ENCODE peak calls at places on chromosomes 2 and 18, in ten cellular contexts. V, W, P, Y, T, C, L, O, K and B are unnamed samples.

GRCh38 chr2:117470311-117471095 is 344.0 kb upstream of the DDX18 start:
- DNase-seq in V (no peak), W (peak), P (no peak), Y (no peak), T (peak), C (no peak), L (peak), O (peak), K (no peak), B (no peak)

GRCh38 chr2:101188683-101189405 is 37.7 kb upstream of the TBC1D8 start:
- DNase-seq in V (peak), W (peak), P (no peak), Y (peak), T (no peak), C (no peak), L (no peak), O (peak), K (no peak), B (no peak)

GRCh38 chr18:13501896-13502295 is 224.5 kb downstream of the FAM210A start:
- DNase-seq in V (no peak), W (no peak), P (no peak), Y (no peak), T (no peak), C (no peak), L (peak), O (no peak), K (peak), B (peak)

GRCh38 chr18:49030692-49031443 is 80.1 kb upstream of the SMAD7 start:
- DNase-seq in V (no peak), W (no peak), P (no peak), Y (peak), T (no peak), C (no peak), L (no peak), O (no peak), K (no peak), B (no peak)

GRCh38 chr2:171279983-171280790 is 119.5 kb upstream of the TLK1 start:
- DNase-seq in V (no peak), W (no peak), P (no peak), Y (no peak), T (no peak), C (no peak), L (no peak), O (no peak), K (no peak), B (no peak)

GRCh38 chr2:10659898-10660568 is 29.7 kb downstream of the NOL10 start:
- DNase-seq in V (peak), W (peak), P (no peak), Y (peak), T (no peak), C (peak), L (no peak), O (peak), K (no peak), B (no peak)

GRCh38 chr2:159201321-159202063 is 85.0 kb downstream of the WDSUB1 start:
- DNase-seq in V (peak), W (no peak), P (no peak), Y (peak), T (peak), C (no peak), L (peak), O (peak), K (no peak), B (peak)

GRCh38 chr2:119402645-119403560 is 28.8 kb upstream of the TMEM37 start:
- DNase-seq in V (no peak), W (no peak), P (no peak), Y (no peak), T (no peak), C (no peak), L (no peak), O (no peak), K (no peak), B (no peak)

GRCh38 chr2:157672129-157672528 is 43.5 kb upstream of the ACVR1C start:
- DNase-seq in V (no peak), W (no peak), P (no peak), Y (no peak), T (no peak), C (peak), L (no peak), O (peak), K (no peak), B (no peak)

GRCh38 chr2:128780434-128781080 is 461.9 kb upstream of the HS6ST1 start:
- DNase-seq in V (no peak), W (no peak), P (no peak), Y (no peak), T (no peak), C (no peak), L (no peak), O (no peak), K (no peak), B (no peak)

GRCh38 chr2:203553784-203554183 is 18.7 kb upstream of the RAPH1 start:
- DNase-seq in V (no peak), W (no peak), P (no peak), Y (no peak), T (no peak), C (no peak), L (no peak), O (no peak), K (no peak), B (no peak)

GRCh38 chr2:100739735-100740432 is 80.1 kb upstream of the NPAS2 start:
- DNase-seq in V (no peak), W (no peak), P (no peak), Y (no peak), T (no peak), C (peak), L (no peak), O (no peak), K (no peak), B (no peak)

GRCh38 chr2:8086796-8087479 is 594.9 kb upstream of the ID2 start:
- DNase-seq in V (peak), W (no peak), P (no peak), Y (peak), T (no peak), C (peak), L (no peak), O (peak), K (no peak), B (no peak)

GRCh38 chr18:45122510-45122909 is 441.8 kb downstream of the SETBP1 start:
- DNase-seq in V (no peak), W (no peak), P (no peak), Y (peak), T (no peak), C (no peak), L (no peak), O (peak), K (no peak), B (no peak)

GRCh38 chr2:236531991-236532390 is 37.6 kb upstream of the ACKR3 start:
- DNase-seq in V (no peak), W (no peak), P (no peak), Y (no peak), T (no peak), C (peak), L (no peak), O (no peak), K (no peak), B (no peak)

GRCh38 chr18:71939483-71939882 is 604.7 kb downstream of the CBLN2 start:
- DNase-seq in V (no peak), W (no peak), P (no peak), Y (no peak), T (no peak), C (no peak), L (no peak), O (no peak), K (no peak), B (no peak)

GRCh38 chr2:61993422-61994024 is 88.0 kb downstream of the COMMD1 start:
- DNase-seq in V (peak), W (no peak), P (no peak), Y (peak), T (peak), C (peak), L (peak), O (peak), K (no peak), B (peak)

GRCh38 chr2:240922982-240923537 is 16.9 kb downstream of the CROCC2 start:
- DNase-seq in V (no peak), W (no peak), P (peak), Y (no peak), T (no peak), C (no peak), L (no peak), O (no peak), K (peak), B (no peak)

GRCh38 chr2:64212801-64213321 is 68.6 kb upstream of the PELI1 start:
- DNase-seq in V (peak), W (no peak), P (no peak), Y (peak), T (peak), C (peak), L (no peak), O (peak), K (no peak), B (peak)

GRCh38 chr2:215758691-215759090 is 254.7 kb downstream of the MREG start:
- DNase-seq in V (peak), W (no peak), P (no peak), Y (no peak), T (no peak), C (no peak), L (no peak), O (peak), K (no peak), B (no peak)

GRCh38 chr2:70671059-70671685 is 96.8 kb downstream of the ADD2 start:
- DNase-seq in V (peak), W (no peak), P (peak), Y (no peak), T (no peak), C (no peak), L (no peak), O (no peak), K (no peak), B (no peak)

GRCh38 chr2:58906151-58906645 is 665.1 kb upstream of the FANCL start:
- DNase-seq in V (no peak), W (no peak), P (no peak), Y (no peak), T (no peak), C (no peak), L (no peak), O (no peak), K (no peak), B (no peak)

GRCh38 chr18:59573962-59574361 is 123.3 kb downstream of the CCBE1 start:
- DNase-seq in V (no peak), W (no peak), P (no peak), Y (no peak), T (no peak), C (no peak), L (no peak), O (no peak), K (no peak), B (no peak)

GRCh38 chr18:77002496-77002895 is 130.1 kb downstream of the MBP start:
- DNase-seq in V (no peak), W (no peak), P (no peak), Y (no peak), T (no peak), C (no peak), L (no peak), O (no peak), K (no peak), B (no peak)

GRCh38 chr2:64018715-64019082 is 529 bp downstream of the VPS54 start:
- DNase-seq in V (peak), W (no peak), P (peak), Y (no peak), T (peak), C (no peak), L (no peak), O (peak), K (peak), B (peak)

GRCh38 chr2:70977605-70978205 is 725 bp upstream of the ANKRD53 start:
- DNase-seq in V (peak), W (no peak), P (peak), Y (peak), T (peak), C (peak), L (no peak), O (peak), K (no peak), B (no peak)

GRCh38 chr2:9473308-9473984 is 905 bp upstream of the IAH1 start:
- DNase-seq in V (no peak), W (no peak), P (no peak), Y (no peak), T (no peak), C (no peak), L (peak), O (no peak), K (no peak), B (no peak)

GRCh38 chr18:42574871-42575270 is 540.6 kb downstream of the RIT2 start:
- DNase-seq in V (no peak), W (no peak), P (no peak), Y (no peak), T (no peak), C (no peak), L (no peak), O (no peak), K (no peak), B (no peak)

GRCh38 chr2:43707255-43707654 is 31.0 kb upstream of the C1GALT1C1L start:
- DNase-seq in V (peak), W (no peak), P (peak), Y (peak), T (no peak), C (no peak), L (no peak), O (peak), K (no peak), B (no peak)

GRCh38 chr2:3505771-3506170 is 13.6 kb downstream of the ADI1 start:
- DNase-seq in V (no peak), W (no peak), P (peak), Y (no peak), T (no peak), C (no peak), L (no peak), O (no peak), K (no peak), B (no peak)

GRCh38 chr18:25278415-25278814 is 73.6 kb downstream of the ZNF521 start:
- DNase-seq in V (peak), W (no peak), P (no peak), Y (peak), T (no peak), C (no peak), L (no peak), O (no peak), K (no peak), B (no peak)

GRCh38 chr2:44744961-44745360 is 196.5 kb upstream of the SIX3 start:
- DNase-seq in V (no peak), W (no peak), P (no peak), Y (no peak), T (no peak), C (no peak), L (no peak), O (no peak), K (no peak), B (no peak)

GRCh38 chr18:63707816-63708215 is 5.1 kb downstream of the SERPINB11 start:
- DNase-seq in V (no peak), W (no peak), P (no peak), Y (no peak), T (no peak), C (no peak), L (no peak), O (no peak), K (no peak), B (no peak)

GRCh38 chr2:136235451-136236418 is 117.8 kb upstream of the CXCR4 start:
- DNase-seq in V (peak), W (no peak), P (no peak), Y (peak), T (no peak), C (peak), L (no peak), O (peak), K (no peak), B (no peak)

GRCh38 chr2:84832772-84833461 is 48.0 kb downstream of the TRABD2A start:
- DNase-seq in V (no peak), W (no peak), P (no peak), Y (no peak), T (no peak), C (no peak), L (peak), O (no peak), K (peak), B (peak)

GRCh38 chr2:98502556-98503335 is 58.1 kb downstream of the INPP4A start:
- DNase-seq in V (peak), W (no peak), P (peak), Y (no peak), T (peak), C (peak), L (no peak), O (peak), K (no peak), B (no peak)

GRCh38 chr2:58762176-58762781 is 521.2 kb upstream of the FANCL start:
- DNase-seq in V (peak), W (peak), P (no peak), Y (peak), T (peak), C (peak), L (peak), O (peak), K (peak), B (no peak)

GRCh38 chr2:85175369-85176299 is 42.4 kb downstream of the TCF7L1 start:
- DNase-seq in V (peak), W (no peak), P (no peak), Y (peak), T (no peak), C (no peak), L (no peak), O (peak), K (no peak), B (no peak)

GRCh38 chr2:10985260-10985659 is 73.5 kb downstream of the KCNF1 start:
- DNase-seq in V (no peak), W (no peak), P (no peak), Y (peak), T (no peak), C (peak), L (no peak), O (no peak), K (no peak), B (no peak)

DNA sequence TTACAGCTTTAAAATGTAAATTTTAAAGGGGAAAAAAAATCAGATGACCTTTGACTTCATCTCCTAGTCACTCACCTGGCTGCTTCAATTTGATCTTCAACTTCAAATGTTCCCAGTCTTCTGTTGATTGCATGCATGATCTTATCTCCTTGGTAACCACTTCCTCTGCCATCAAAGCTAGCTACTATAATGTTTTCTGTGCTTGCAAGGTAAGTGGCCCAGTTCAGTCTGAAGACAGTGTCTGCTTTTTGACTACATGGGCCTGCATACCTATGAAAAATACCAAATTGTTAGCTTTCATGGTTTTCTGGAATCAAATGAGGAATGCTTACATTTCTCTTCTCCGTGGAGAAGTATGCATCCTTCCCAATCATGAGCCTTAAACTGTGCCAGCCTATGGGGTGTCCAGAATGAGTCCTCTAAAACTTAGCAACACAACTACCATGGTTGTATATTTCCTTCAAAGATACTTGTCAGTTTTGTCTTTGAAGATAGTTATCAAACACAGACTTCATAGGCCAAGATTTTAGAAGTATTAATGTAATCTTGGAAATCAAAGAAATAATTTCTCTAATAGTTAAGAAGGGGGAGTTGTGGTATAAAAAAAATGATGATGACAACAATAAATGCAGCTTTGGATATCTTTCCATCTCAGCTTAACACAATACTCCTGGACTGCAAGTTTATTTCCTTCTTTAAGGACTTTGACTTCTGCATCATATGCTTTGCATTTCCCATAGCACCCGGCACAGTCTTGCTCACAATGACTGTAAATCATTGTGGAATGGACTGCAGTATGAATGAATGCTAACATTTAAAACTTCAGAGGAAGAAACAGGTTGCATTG is 62.1 kb downstream of the DPP4 start:
- DNase-seq in V (no peak), W (no peak), P (no peak), Y (no peak), T (no peak), C (no peak), L (no peak), O (no peak), K (no peak), B (no peak)
- TF ChIP-seq CTCF in V (no peak), W (no peak), P (no peak), Y (no peak), T (no peak), C (no peak), L (no peak), O (no peak), K (no peak), B (no peak)

GRCh38 chr2:182240862-182241371 is 185.9 kb downstream of the PDE1A start:
- DNase-seq in V (peak), W (peak), P (no peak), Y (peak), T (peak), C (peak), L (peak), O (peak), K (no peak), B (peak)
- TF ChIP-seq CTCF in V (peak), W (no peak), P (no peak), Y (peak), T (peak), C (peak), L (peak), O (peak), K (no peak), B (peak)

DNA sequence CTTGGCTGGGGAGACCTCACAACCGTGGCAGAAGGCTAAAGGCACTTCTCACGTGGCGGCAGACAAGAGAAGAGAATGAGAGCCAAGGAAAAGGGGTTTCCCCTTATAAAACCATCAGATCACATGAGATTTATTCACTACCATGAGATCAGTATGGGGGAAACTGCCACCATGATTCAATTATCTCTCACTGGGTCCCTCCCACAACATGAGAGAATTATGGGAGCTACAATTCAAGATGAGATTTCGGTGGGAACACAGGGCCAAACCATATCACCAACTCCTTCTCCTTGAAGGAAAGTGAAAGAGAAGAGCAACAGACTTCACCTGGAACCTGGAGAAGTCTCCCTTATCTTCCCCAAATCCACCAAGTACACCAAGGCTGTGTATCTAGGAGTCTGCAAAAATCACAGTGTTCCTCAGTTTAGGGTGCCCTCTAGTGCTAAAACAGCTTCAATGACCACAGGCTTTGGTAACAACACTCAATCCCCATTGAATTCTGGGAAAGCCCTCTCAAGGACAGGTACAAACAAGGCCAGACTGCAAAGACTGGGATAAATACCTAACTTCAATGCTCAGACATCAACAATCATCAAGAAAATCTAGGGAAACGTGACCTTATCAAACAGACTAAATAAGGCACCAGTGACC is 148.8 kb upstream of the SRD5A2 start:
- DNase-seq in V (no peak), W (no peak), P (no peak), Y (peak), T (peak), C (peak), L (peak), O (peak), K (no peak), B (no peak)
- TF ChIP-seq CTCF in V (no peak), W (no peak), P (no peak), Y (peak), T (peak), C (peak), L (peak), O (peak), K (no peak), B (no peak)

GRCh38 chr2:233353769-233354499 is at the start of gene DGKD:
- DNase-seq in V (peak), W (peak), P (no peak), Y (peak), T (peak), C (peak), L (peak), O (peak), K (peak), B (peak)
- TF ChIP-seq CTCF in V (peak), W (peak), P (peak), Y (peak), T (peak), C (no peak), L (peak), O (peak), K (peak), B (peak)

DNA sequence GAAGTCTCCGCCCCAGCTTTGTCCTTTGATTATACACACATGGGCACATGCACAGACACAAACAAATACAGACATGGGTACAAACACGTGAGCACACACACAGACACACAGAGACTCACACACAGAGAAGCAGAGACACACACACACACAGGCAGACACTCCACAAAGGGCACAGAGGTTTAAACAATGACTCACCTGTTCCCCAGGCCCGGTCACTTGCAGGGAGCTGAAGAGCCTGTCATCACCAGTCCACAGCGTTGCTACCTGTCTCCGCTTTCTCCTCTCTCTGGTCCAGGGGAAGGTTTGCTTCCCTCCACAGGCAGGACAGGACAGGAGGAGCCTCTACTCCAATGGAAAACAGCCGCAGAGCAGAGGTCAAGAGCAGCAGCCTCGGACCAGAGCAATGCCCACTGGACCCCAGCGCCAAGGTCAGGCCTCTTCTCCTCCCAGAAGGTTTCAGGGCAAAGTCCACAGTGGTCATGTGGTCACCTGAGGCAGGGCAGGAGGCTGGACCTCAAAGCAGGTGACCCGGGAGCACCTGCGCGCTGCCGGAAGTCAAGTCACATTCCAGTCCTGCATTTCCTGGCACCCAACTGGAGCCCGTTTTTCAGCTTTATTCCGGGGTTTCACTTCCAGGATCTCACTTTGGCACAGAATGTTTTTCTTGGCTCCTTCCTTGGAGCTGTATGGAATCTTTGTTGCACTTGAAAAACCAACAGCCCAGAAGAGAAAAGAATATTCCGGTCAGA is at the start of gene RAB17:
- DNase-seq in V (peak), W (no peak), P (no peak), Y (peak), T (no peak), C (peak), L (no peak), O (peak), K (no peak), B (no peak)
- TF ChIP-seq CTCF in V (no peak), W (no peak), P (no peak), Y (no peak), T (no peak), C (no peak), L (no peak), O (no peak), K (no peak), B (no peak)